ENCODE peak calls at places on chromosomes 12 and 14, in eight cellular contexts. One of them, this sample, is unnamed.
A peak's percentile ranks its signal among the peaks of the same experiment; 100 is the strongest.

GRCh38 chr12:109744991-109745942 is 31.6 kb downstream of the FAM222A start:
- DNase-seq in glutamatergic neuron: peak; percentile 5
- DNase-seq in effector CD4-positive, alpha-beta T cell: no peak
- DNase-seq in non-pigmented ciliary epithelial cell: no peak
- DNase-seq in stimulated activated CD4-positive, alpha-beta T cell treated with anti-CD3 and anti-CD28 coated beads, TNF-alpha, amount 100 ng/mL, for 24 hours: no peak
- DNase-seq in GM23248: no peak
- DNase-seq in NCI-H1694: no peak
- DNase-seq in mesothelial cell of epicardium: no peak
- DNase-seq in this sample: no peak

GRCh38 chr12:133120385-133121191 is 9.5 kb downstream of the ZNF891 start:
- DNase-seq in glutamatergic neuron: no peak
- DNase-seq in effector CD4-positive, alpha-beta T cell: no peak
- DNase-seq in non-pigmented ciliary epithelial cell: no peak
- DNase-seq in stimulated activated CD4-positive, alpha-beta T cell treated with anti-CD3 and anti-CD28 coated beads, TNF-alpha, amount 100 ng/mL, for 24 hours: no peak
- DNase-seq in GM23248: no peak
- DNase-seq in NCI-H1694: no peak
- DNase-seq in mesothelial cell of epicardium: no peak
- DNase-seq in this sample: no peak

GRCh38 chr12:18895946-18896345 is 158.0 kb downstream of the CAPZA3 start:
- DNase-seq in glutamatergic neuron: peak; percentile 98
- DNase-seq in effector CD4-positive, alpha-beta T cell: no peak
- DNase-seq in non-pigmented ciliary epithelial cell: no peak
- DNase-seq in stimulated activated CD4-positive, alpha-beta T cell treated with anti-CD3 and anti-CD28 coated beads, TNF-alpha, amount 100 ng/mL, for 24 hours: no peak
- DNase-seq in GM23248: no peak
- DNase-seq in NCI-H1694: no peak
- DNase-seq in mesothelial cell of epicardium: no peak
- DNase-seq in this sample: no peak

GRCh38 chr12:2023365-2023764 is 19.1 kb upstream of the DCP1B start:
- DNase-seq in glutamatergic neuron: no peak
- DNase-seq in effector CD4-positive, alpha-beta T cell: no peak
- DNase-seq in non-pigmented ciliary epithelial cell: no peak
- DNase-seq in stimulated activated CD4-positive, alpha-beta T cell treated with anti-CD3 and anti-CD28 coated beads, TNF-alpha, amount 100 ng/mL, for 24 hours: no peak
- DNase-seq in GM23248: no peak
- DNase-seq in NCI-H1694: no peak
- DNase-seq in mesothelial cell of epicardium: no peak
- DNase-seq in this sample: no peak

GRCh38 chr14:91369628-91370445 is 47.8 kb downstream of the CCDC88C start:
- DNase-seq in glutamatergic neuron: peak; percentile 65
- DNase-seq in effector CD4-positive, alpha-beta T cell: peak; percentile 42
- DNase-seq in non-pigmented ciliary epithelial cell: no peak
- DNase-seq in stimulated activated CD4-positive, alpha-beta T cell treated with anti-CD3 and anti-CD28 coated beads, TNF-alpha, amount 100 ng/mL, for 24 hours: peak; percentile 46
- DNase-seq in GM23248: peak; percentile 39
- DNase-seq in NCI-H1694: peak; percentile 95
- DNase-seq in mesothelial cell of epicardium: no peak
- DNase-seq in this sample: peak; percentile 77

GRCh38 chr12:85866929-85867776 is 6.9 kb upstream of the NTS start:
- DNase-seq in glutamatergic neuron: no peak
- DNase-seq in effector CD4-positive, alpha-beta T cell: no peak
- DNase-seq in non-pigmented ciliary epithelial cell: peak; percentile 55
- DNase-seq in stimulated activated CD4-positive, alpha-beta T cell treated with anti-CD3 and anti-CD28 coated beads, TNF-alpha, amount 100 ng/mL, for 24 hours: no peak
- DNase-seq in GM23248: peak; percentile 71
- DNase-seq in NCI-H1694: peak; percentile 16
- DNase-seq in mesothelial cell of epicardium: no peak
- DNase-seq in this sample: peak; percentile 81

GRCh38 chr12:89160716-89161123 is 191.6 kb downstream of the DUSP6 start:
- DNase-seq in glutamatergic neuron: no peak
- DNase-seq in effector CD4-positive, alpha-beta T cell: no peak
- DNase-seq in non-pigmented ciliary epithelial cell: peak; percentile 74
- DNase-seq in stimulated activated CD4-positive, alpha-beta T cell treated with anti-CD3 and anti-CD28 coated beads, TNF-alpha, amount 100 ng/mL, for 24 hours: peak; percentile 53
- DNase-seq in GM23248: peak; percentile 92
- DNase-seq in NCI-H1694: no peak
- DNase-seq in mesothelial cell of epicardium: no peak
- DNase-seq in this sample: no peak

GRCh38 chr12:25130741-25131188 is 64.2 kb downstream of the DNAI7 start:
- DNase-seq in glutamatergic neuron: no peak
- DNase-seq in effector CD4-positive, alpha-beta T cell: no peak
- DNase-seq in non-pigmented ciliary epithelial cell: no peak
- DNase-seq in stimulated activated CD4-positive, alpha-beta T cell treated with anti-CD3 and anti-CD28 coated beads, TNF-alpha, amount 100 ng/mL, for 24 hours: no peak
- DNase-seq in GM23248: peak; percentile 79
- DNase-seq in NCI-H1694: peak; percentile 93
- DNase-seq in mesothelial cell of epicardium: no peak
- DNase-seq in this sample: peak; percentile 10

GRCh38 chr12:21257172-21257571 is 77.5 kb downstream of the SLCO1A2 start:
- DNase-seq in glutamatergic neuron: no peak
- DNase-seq in effector CD4-positive, alpha-beta T cell: no peak
- DNase-seq in non-pigmented ciliary epithelial cell: no peak
- DNase-seq in stimulated activated CD4-positive, alpha-beta T cell treated with anti-CD3 and anti-CD28 coated beads, TNF-alpha, amount 100 ng/mL, for 24 hours: no peak
- DNase-seq in GM23248: no peak
- DNase-seq in NCI-H1694: no peak
- DNase-seq in mesothelial cell of epicardium: no peak
- DNase-seq in this sample: no peak

GRCh38 chr14:73612339-73613045 is at the start of gene ACOT6:
- DNase-seq in glutamatergic neuron: peak; percentile 70
- DNase-seq in effector CD4-positive, alpha-beta T cell: peak; percentile 33
- DNase-seq in non-pigmented ciliary epithelial cell: no peak
- DNase-seq in stimulated activated CD4-positive, alpha-beta T cell treated with anti-CD3 and anti-CD28 coated beads, TNF-alpha, amount 100 ng/mL, for 24 hours: peak; percentile 71
- DNase-seq in GM23248: peak; percentile 86
- DNase-seq in NCI-H1694: peak; percentile 90
- DNase-seq in mesothelial cell of epicardium: peak; percentile 43
- DNase-seq in this sample: peak; percentile 23

GRCh38 chr12:125065021-125065752 is at the start of gene AACS:
- DNase-seq in glutamatergic neuron: peak; percentile 88
- DNase-seq in effector CD4-positive, alpha-beta T cell: peak; percentile 70
- DNase-seq in non-pigmented ciliary epithelial cell: no peak
- DNase-seq in stimulated activated CD4-positive, alpha-beta T cell treated with anti-CD3 and anti-CD28 coated beads, TNF-alpha, amount 100 ng/mL, for 24 hours: peak; percentile 75
- DNase-seq in GM23248: peak; percentile 88
- DNase-seq in NCI-H1694: no peak
- DNase-seq in mesothelial cell of epicardium: peak; percentile 67
- DNase-seq in this sample: peak; percentile 29

GRCh38 chr14:74429221-74429691 is 3.2 kb upstream of the SYNDIG1L start:
- DNase-seq in glutamatergic neuron: no peak
- DNase-seq in effector CD4-positive, alpha-beta T cell: no peak
- DNase-seq in non-pigmented ciliary epithelial cell: no peak
- DNase-seq in stimulated activated CD4-positive, alpha-beta T cell treated with anti-CD3 and anti-CD28 coated beads, TNF-alpha, amount 100 ng/mL, for 24 hours: no peak
- DNase-seq in GM23248: no peak
- DNase-seq in NCI-H1694: no peak
- DNase-seq in mesothelial cell of epicardium: no peak
- DNase-seq in this sample: no peak

GRCh38 chr12:6468283-6468575 is 2.2 kb downstream of the VAMP1 start:
- DNase-seq in glutamatergic neuron: no peak
- DNase-seq in effector CD4-positive, alpha-beta T cell: no peak
- DNase-seq in non-pigmented ciliary epithelial cell: no peak
- DNase-seq in stimulated activated CD4-positive, alpha-beta T cell treated with anti-CD3 and anti-CD28 coated beads, TNF-alpha, amount 100 ng/mL, for 24 hours: no peak
- DNase-seq in GM23248: peak; percentile 79
- DNase-seq in NCI-H1694: no peak
- DNase-seq in mesothelial cell of epicardium: no peak
- DNase-seq in this sample: no peak

GRCh38 chr12:51980051-51980808 is 26.5 kb upstream of the TAMALIN start:
- DNase-seq in glutamatergic neuron: peak; percentile 62
- DNase-seq in effector CD4-positive, alpha-beta T cell: peak; percentile 56
- DNase-seq in non-pigmented ciliary epithelial cell: no peak
- DNase-seq in stimulated activated CD4-positive, alpha-beta T cell treated with anti-CD3 and anti-CD28 coated beads, TNF-alpha, amount 100 ng/mL, for 24 hours: peak; percentile 58
- DNase-seq in GM23248: peak; percentile 81
- DNase-seq in NCI-H1694: peak; percentile 48
- DNase-seq in mesothelial cell of epicardium: no peak
- DNase-seq in this sample: peak; percentile 21

GRCh38 chr14:103391048-103391447 is 5.8 kb downstream of the MARK3 start:
- DNase-seq in glutamatergic neuron: no peak
- DNase-seq in effector CD4-positive, alpha-beta T cell: peak; percentile 47
- DNase-seq in non-pigmented ciliary epithelial cell: no peak
- DNase-seq in stimulated activated CD4-positive, alpha-beta T cell treated with anti-CD3 and anti-CD28 coated beads, TNF-alpha, amount 100 ng/mL, for 24 hours: peak; percentile 16
- DNase-seq in GM23248: peak; percentile 84
- DNase-seq in NCI-H1694: peak; percentile 68
- DNase-seq in mesothelial cell of epicardium: no peak
- DNase-seq in this sample: peak; percentile 20

GRCh38 chr12:389138-390096 is at the start of gene KDM5A:
- DNase-seq in glutamatergic neuron: peak; percentile 91
- DNase-seq in effector CD4-positive, alpha-beta T cell: peak; percentile 88
- DNase-seq in non-pigmented ciliary epithelial cell: peak; percentile 76
- DNase-seq in stimulated activated CD4-positive, alpha-beta T cell treated with anti-CD3 and anti-CD28 coated beads, TNF-alpha, amount 100 ng/mL, for 24 hours: peak; percentile 80
- DNase-seq in GM23248: peak; percentile 97
- DNase-seq in NCI-H1694: no peak
- DNase-seq in mesothelial cell of epicardium: peak; percentile 85
- DNase-seq in this sample: no peak

GRCh38 chr12:50302686-50303085 is 19.4 kb upstream of the LIMA1 start:
- DNase-seq in glutamatergic neuron: no peak
- DNase-seq in effector CD4-positive, alpha-beta T cell: no peak
- DNase-seq in non-pigmented ciliary epithelial cell: no peak
- DNase-seq in stimulated activated CD4-positive, alpha-beta T cell treated with anti-CD3 and anti-CD28 coated beads, TNF-alpha, amount 100 ng/mL, for 24 hours: no peak
- DNase-seq in GM23248: peak; percentile 78
- DNase-seq in NCI-H1694: no peak
- DNase-seq in mesothelial cell of epicardium: no peak
- DNase-seq in this sample: no peak

GRCh38 chr12:76346798-76347420 is 1.3 kb downstream of the BBS10 start:
- DNase-seq in glutamatergic neuron: no peak
- DNase-seq in effector CD4-positive, alpha-beta T cell: no peak
- DNase-seq in non-pigmented ciliary epithelial cell: no peak
- DNase-seq in stimulated activated CD4-positive, alpha-beta T cell treated with anti-CD3 and anti-CD28 coated beads, TNF-alpha, amount 100 ng/mL, for 24 hours: no peak
- DNase-seq in GM23248: peak; percentile 85
- DNase-seq in NCI-H1694: peak; percentile 55
- DNase-seq in mesothelial cell of epicardium: no peak
- DNase-seq in this sample: peak; percentile 43

GRCh38 chr12:30828686-30829085 is 73.9 kb upstream of the CAPRIN2 start:
- DNase-seq in glutamatergic neuron: no peak
- DNase-seq in effector CD4-positive, alpha-beta T cell: no peak
- DNase-seq in non-pigmented ciliary epithelial cell: no peak
- DNase-seq in stimulated activated CD4-positive, alpha-beta T cell treated with anti-CD3 and anti-CD28 coated beads, TNF-alpha, amount 100 ng/mL, for 24 hours: no peak
- DNase-seq in GM23248: no peak
- DNase-seq in NCI-H1694: no peak
- DNase-seq in mesothelial cell of epicardium: no peak
- DNase-seq in this sample: no peak

GRCh38 chr14:100065942-100066574 is 836 bp downstream of the EVL start:
- DNase-seq in glutamatergic neuron: no peak
- DNase-seq in effector CD4-positive, alpha-beta T cell: peak; percentile 71
- DNase-seq in non-pigmented ciliary epithelial cell: no peak
- DNase-seq in stimulated activated CD4-positive, alpha-beta T cell treated with anti-CD3 and anti-CD28 coated beads, TNF-alpha, amount 100 ng/mL, for 24 hours: peak; percentile 78
- DNase-seq in GM23248: no peak
- DNase-seq in NCI-H1694: no peak
- DNase-seq in mesothelial cell of epicardium: no peak
- DNase-seq in this sample: no peak

GRCh38 chr12:6771091-6771495 is 1.2 kb upstream of the LAG3 start:
- DNase-seq in glutamatergic neuron: no peak
- DNase-seq in effector CD4-positive, alpha-beta T cell: no peak
- DNase-seq in non-pigmented ciliary epithelial cell: no peak
- DNase-seq in stimulated activated CD4-positive, alpha-beta T cell treated with anti-CD3 and anti-CD28 coated beads, TNF-alpha, amount 100 ng/mL, for 24 hours: no peak
- DNase-seq in GM23248: no peak
- DNase-seq in NCI-H1694: no peak
- DNase-seq in mesothelial cell of epicardium: no peak
- DNase-seq in this sample: no peak

GRCh38 chr12:6767592-6768384 is 1.6 kb downstream of the PTMS start:
- DNase-seq in glutamatergic neuron: peak; percentile 37
- DNase-seq in effector CD4-positive, alpha-beta T cell: no peak
- DNase-seq in non-pigmented ciliary epithelial cell: no peak
- DNase-seq in stimulated activated CD4-positive, alpha-beta T cell treated with anti-CD3 and anti-CD28 coated beads, TNF-alpha, amount 100 ng/mL, for 24 hours: no peak
- DNase-seq in GM23248: peak; percentile 70
- DNase-seq in NCI-H1694: peak; percentile 21
- DNase-seq in mesothelial cell of epicardium: no peak
- DNase-seq in this sample: no peak

GRCh38 chr14:77113644-77114043 is 15.6 kb downstream of the CIPC start:
- DNase-seq in glutamatergic neuron: no peak
- DNase-seq in effector CD4-positive, alpha-beta T cell: no peak
- DNase-seq in non-pigmented ciliary epithelial cell: no peak
- DNase-seq in stimulated activated CD4-positive, alpha-beta T cell treated with anti-CD3 and anti-CD28 coated beads, TNF-alpha, amount 100 ng/mL, for 24 hours: no peak
- DNase-seq in GM23248: no peak
- DNase-seq in NCI-H1694: no peak
- DNase-seq in mesothelial cell of epicardium: no peak
- DNase-seq in this sample: no peak

GRCh38 chr14:92649934-92650545 is 98.4 kb downstream of the LGMN start:
- DNase-seq in glutamatergic neuron: no peak
- DNase-seq in effector CD4-positive, alpha-beta T cell: no peak
- DNase-seq in non-pigmented ciliary epithelial cell: no peak
- DNase-seq in stimulated activated CD4-positive, alpha-beta T cell treated with anti-CD3 and anti-CD28 coated beads, TNF-alpha, amount 100 ng/mL, for 24 hours: no peak
- DNase-seq in GM23248: peak; percentile 85
- DNase-seq in NCI-H1694: no peak
- DNase-seq in mesothelial cell of epicardium: no peak
- DNase-seq in this sample: no peak

GRCh38 chr12:944201-944600 is 5.3 kb downstream of the RAD52 start:
- DNase-seq in glutamatergic neuron: no peak
- DNase-seq in effector CD4-positive, alpha-beta T cell: no peak
- DNase-seq in non-pigmented ciliary epithelial cell: no peak
- DNase-seq in stimulated activated CD4-positive, alpha-beta T cell treated with anti-CD3 and anti-CD28 coated beads, TNF-alpha, amount 100 ng/mL, for 24 hours: no peak
- DNase-seq in GM23248: no peak
- DNase-seq in NCI-H1694: no peak
- DNase-seq in mesothelial cell of epicardium: no peak
- DNase-seq in this sample: no peak

GRCh38 chr12:2284321-2284813 is 231.6 kb downstream of the CACNA1C start:
- DNase-seq in glutamatergic neuron: no peak
- DNase-seq in effector CD4-positive, alpha-beta T cell: no peak
- DNase-seq in non-pigmented ciliary epithelial cell: no peak
- DNase-seq in stimulated activated CD4-positive, alpha-beta T cell treated with anti-CD3 and anti-CD28 coated beads, TNF-alpha, amount 100 ng/mL, for 24 hours: no peak
- DNase-seq in GM23248: peak; percentile 91
- DNase-seq in NCI-H1694: no peak
- DNase-seq in mesothelial cell of epicardium: no peak
- DNase-seq in this sample: peak; percentile 53

GRCh38 chr14:35506927-35507326 is 27.0 kb upstream of the INSM2 start:
- DNase-seq in glutamatergic neuron: no peak
- DNase-seq in effector CD4-positive, alpha-beta T cell: no peak
- DNase-seq in non-pigmented ciliary epithelial cell: peak; percentile 10
- DNase-seq in stimulated activated CD4-positive, alpha-beta T cell treated with anti-CD3 and anti-CD28 coated beads, TNF-alpha, amount 100 ng/mL, for 24 hours: no peak
- DNase-seq in GM23248: peak; percentile 6
- DNase-seq in NCI-H1694: no peak
- DNase-seq in mesothelial cell of epicardium: no peak
- DNase-seq in this sample: no peak

GRCh38 chr12:116556964-116557706 is 2.0 kb upstream of the MAP1LC3B2 start:
- DNase-seq in glutamatergic neuron: no peak
- DNase-seq in effector CD4-positive, alpha-beta T cell: no peak
- DNase-seq in non-pigmented ciliary epithelial cell: no peak
- DNase-seq in stimulated activated CD4-positive, alpha-beta T cell treated with anti-CD3 and anti-CD28 coated beads, TNF-alpha, amount 100 ng/mL, for 24 hours: no peak
- DNase-seq in GM23248: peak; percentile 47
- DNase-seq in NCI-H1694: no peak
- DNase-seq in mesothelial cell of epicardium: no peak
- DNase-seq in this sample: no peak

GRCh38 chr12:62400135-62400534 is 66.5 kb upstream of the MON2 start:
- DNase-seq in glutamatergic neuron: no peak
- DNase-seq in effector CD4-positive, alpha-beta T cell: no peak
- DNase-seq in non-pigmented ciliary epithelial cell: no peak
- DNase-seq in stimulated activated CD4-positive, alpha-beta T cell treated with anti-CD3 and anti-CD28 coated beads, TNF-alpha, amount 100 ng/mL, for 24 hours: no peak
- DNase-seq in GM23248: no peak
- DNase-seq in NCI-H1694: no peak
- DNase-seq in mesothelial cell of epicardium: no peak
- DNase-seq in this sample: no peak

GRCh38 chr14:31291210-31291609 is 83.6 kb upstream of the HECTD1 start:
- DNase-seq in glutamatergic neuron: no peak
- DNase-seq in effector CD4-positive, alpha-beta T cell: no peak
- DNase-seq in non-pigmented ciliary epithelial cell: no peak
- DNase-seq in stimulated activated CD4-positive, alpha-beta T cell treated with anti-CD3 and anti-CD28 coated beads, TNF-alpha, amount 100 ng/mL, for 24 hours: no peak
- DNase-seq in GM23248: no peak
- DNase-seq in NCI-H1694: no peak
- DNase-seq in mesothelial cell of epicardium: no peak
- DNase-seq in this sample: no peak

GRCh38 chr12:128467882-128468281 is 200.9 kb downstream of the TMEM132C start:
- DNase-seq in glutamatergic neuron: no peak
- DNase-seq in effector CD4-positive, alpha-beta T cell: no peak
- DNase-seq in non-pigmented ciliary epithelial cell: no peak
- DNase-seq in stimulated activated CD4-positive, alpha-beta T cell treated with anti-CD3 and anti-CD28 coated beads, TNF-alpha, amount 100 ng/mL, for 24 hours: no peak
- DNase-seq in GM23248: no peak
- DNase-seq in NCI-H1694: no peak
- DNase-seq in mesothelial cell of epicardium: no peak
- DNase-seq in this sample: no peak

GRCh38 chr12:48004039-48004940 is at the start of gene COL2A1:
- DNase-seq in glutamatergic neuron: peak; percentile 53
- DNase-seq in effector CD4-positive, alpha-beta T cell: no peak
- DNase-seq in non-pigmented ciliary epithelial cell: no peak
- DNase-seq in stimulated activated CD4-positive, alpha-beta T cell treated with anti-CD3 and anti-CD28 coated beads, TNF-alpha, amount 100 ng/mL, for 24 hours: peak; percentile 24
- DNase-seq in GM23248: peak; percentile 60
- DNase-seq in NCI-H1694: no peak
- DNase-seq in mesothelial cell of epicardium: no peak
- DNase-seq in this sample: no peak

GRCh38 chr14:51533877-51534553 is 117.7 kb upstream of the FRMD6 start:
- DNase-seq in glutamatergic neuron: no peak
- DNase-seq in effector CD4-positive, alpha-beta T cell: no peak
- DNase-seq in non-pigmented ciliary epithelial cell: no peak
- DNase-seq in stimulated activated CD4-positive, alpha-beta T cell treated with anti-CD3 and anti-CD28 coated beads, TNF-alpha, amount 100 ng/mL, for 24 hours: no peak
- DNase-seq in GM23248: peak; percentile 19
- DNase-seq in NCI-H1694: no peak
- DNase-seq in mesothelial cell of epicardium: no peak
- DNase-seq in this sample: no peak

GRCh38 chr12:2259368-2259767 is 206.6 kb downstream of the CACNA1C start:
- DNase-seq in glutamatergic neuron: no peak
- DNase-seq in effector CD4-positive, alpha-beta T cell: no peak
- DNase-seq in non-pigmented ciliary epithelial cell: no peak
- DNase-seq in stimulated activated CD4-positive, alpha-beta T cell treated with anti-CD3 and anti-CD28 coated beads, TNF-alpha, amount 100 ng/mL, for 24 hours: no peak
- DNase-seq in GM23248: no peak
- DNase-seq in NCI-H1694: no peak
- DNase-seq in mesothelial cell of epicardium: no peak
- DNase-seq in this sample: no peak

This sample was measured in NCI-H446 treated with DMSO at 0.1 percent for 48 hours.